ENCODE peak calls at places on chromosomes 1 and 21, in five cellular contexts. A is K562, F is H1, K is HCT116, S is GM12878. E is an unnamed sample.

GRCh38 chr1:237748192-237748591 is 142.5 kb downstream of the ZP4 start:
- DNase-seq in A (no peak), F (no peak), K (no peak), S (no peak), E (no peak)

GRCh38 chr1:215606564-215607168 is 39.6 kb downstream of the KCTD3 start:
- DNase-seq in A (peak), F (no peak), K (no peak), S (no peak), E (no peak)

GRCh38 chr1:119038363-119038762 is 50.2 kb upstream of the TBX15 start:
- DNase-seq in A (no peak), F (no peak), K (no peak), S (no peak), E (no peak)

GRCh38 chr1:192545781-192546521 is 29.6 kb upstream of the RGS1 start:
- DNase-seq in A (no peak), F (no peak), K (no peak), S (peak), E (no peak)

GRCh38 chr1:61377242-61377958 is 295.0 kb downstream of the NFIA start:
- DNase-seq in A (no peak), F (no peak), K (no peak), S (no peak), E (no peak)

GRCh38 chr21:44793269-44794030 is 8.2 kb downstream of the UBE2G2 start:
- DNase-seq in A (peak), F (peak), K (peak), S (no peak), E (no peak)

GRCh38 chr1:236851871-236852270 is 56.8 kb downstream of the MTR start:
- DNase-seq in A (no peak), F (no peak), K (no peak), S (no peak), E (no peak)

GRCh38 chr1:59367269-59368006 is 70.5 kb downstream of the FGGY start:
- DNase-seq in A (no peak), F (no peak), K (no peak), S (no peak), E (no peak)

GRCh38 chr1:55555971-55556370 is 340.8 kb upstream of the USP24 start:
- DNase-seq in A (no peak), F (no peak), K (no peak), S (no peak), E (no peak)

GRCh38 chr1:112762541-112763141 is 47.5 kb upstream of the PPM1J start:
- DNase-seq in A (no peak), F (no peak), K (no peak), S (no peak), E (no peak)

GRCh38 chr1:212754715-212755114 is 36.9 kb downstream of the NSL1 start:
- DNase-seq in A (no peak), F (no peak), K (no peak), S (no peak), E (no peak)

GRCh38 chr1:180896161-180896560 is 16.5 kb upstream of the KIAA1614 start:
- DNase-seq in A (no peak), F (peak), K (no peak), S (no peak), E (no peak)

GRCh38 chr1:47508900-47509488 is 71.2 kb downstream of the FOXD2 start:
- DNase-seq in A (no peak), F (no peak), K (no peak), S (no peak), E (no peak)
- H3K9ac ChIP-seq in A (no peak), F (no peak), K (no peak), S (no peak), E (peak)

DNA sequence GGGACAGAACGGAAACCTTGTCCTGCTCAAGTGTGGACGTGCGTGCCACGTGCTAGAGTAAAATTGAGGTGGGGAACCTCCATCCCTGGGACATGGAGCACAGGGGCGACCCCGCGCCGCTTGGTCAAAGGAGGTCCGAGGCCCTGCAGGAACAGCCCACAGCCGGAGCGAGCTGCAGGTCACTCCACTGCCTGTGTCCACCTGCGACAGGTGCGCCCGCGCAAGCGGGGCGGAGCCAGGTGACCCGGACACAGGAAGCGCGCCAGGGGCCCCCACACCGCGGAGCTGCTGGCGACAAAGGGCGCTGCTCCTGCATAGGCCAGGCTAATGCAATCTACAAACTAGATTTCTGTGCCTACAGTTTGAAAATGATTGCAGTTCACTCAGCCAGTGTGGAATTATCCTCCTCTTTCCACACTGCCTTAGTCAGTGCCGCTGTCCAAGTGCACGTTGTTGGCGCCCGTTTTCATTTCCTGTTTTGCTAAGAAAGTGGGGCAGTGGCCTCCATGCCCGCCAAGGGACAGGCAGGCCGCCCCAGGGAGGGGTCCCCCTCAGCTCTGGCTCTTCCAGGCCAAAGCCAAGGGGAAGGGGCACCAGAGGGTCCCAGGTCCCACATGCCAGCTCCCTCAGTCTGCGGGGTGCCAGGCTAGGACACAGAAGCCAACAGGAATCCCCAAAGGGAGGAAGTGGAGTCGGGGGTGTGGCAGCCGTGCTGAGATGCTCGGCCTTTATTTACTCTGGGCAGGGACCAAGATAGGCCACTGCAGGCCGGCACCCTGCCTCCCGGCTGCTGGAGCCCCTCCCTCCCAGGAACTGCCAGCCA is 4.3 kb upstream of the NADK start:
- DNase-seq in A (peak), F (peak), K (no peak), S (no peak), E (no peak)
- H3K4me3 ChIP-seq in A (peak), F (peak), K (no peak), S (peak), E (no peak)

GRCh38 chr1:228944991-228945390 is 209.7 kb downstream of the RHOU start:
- DNase-seq in A (no peak), F (no peak), K (no peak), S (no peak), E (no peak)
- TF ChIP-seq ZNF274 in A (no peak), F (no peak), K (no peak), S (no peak), E (no peak)

DNA sequence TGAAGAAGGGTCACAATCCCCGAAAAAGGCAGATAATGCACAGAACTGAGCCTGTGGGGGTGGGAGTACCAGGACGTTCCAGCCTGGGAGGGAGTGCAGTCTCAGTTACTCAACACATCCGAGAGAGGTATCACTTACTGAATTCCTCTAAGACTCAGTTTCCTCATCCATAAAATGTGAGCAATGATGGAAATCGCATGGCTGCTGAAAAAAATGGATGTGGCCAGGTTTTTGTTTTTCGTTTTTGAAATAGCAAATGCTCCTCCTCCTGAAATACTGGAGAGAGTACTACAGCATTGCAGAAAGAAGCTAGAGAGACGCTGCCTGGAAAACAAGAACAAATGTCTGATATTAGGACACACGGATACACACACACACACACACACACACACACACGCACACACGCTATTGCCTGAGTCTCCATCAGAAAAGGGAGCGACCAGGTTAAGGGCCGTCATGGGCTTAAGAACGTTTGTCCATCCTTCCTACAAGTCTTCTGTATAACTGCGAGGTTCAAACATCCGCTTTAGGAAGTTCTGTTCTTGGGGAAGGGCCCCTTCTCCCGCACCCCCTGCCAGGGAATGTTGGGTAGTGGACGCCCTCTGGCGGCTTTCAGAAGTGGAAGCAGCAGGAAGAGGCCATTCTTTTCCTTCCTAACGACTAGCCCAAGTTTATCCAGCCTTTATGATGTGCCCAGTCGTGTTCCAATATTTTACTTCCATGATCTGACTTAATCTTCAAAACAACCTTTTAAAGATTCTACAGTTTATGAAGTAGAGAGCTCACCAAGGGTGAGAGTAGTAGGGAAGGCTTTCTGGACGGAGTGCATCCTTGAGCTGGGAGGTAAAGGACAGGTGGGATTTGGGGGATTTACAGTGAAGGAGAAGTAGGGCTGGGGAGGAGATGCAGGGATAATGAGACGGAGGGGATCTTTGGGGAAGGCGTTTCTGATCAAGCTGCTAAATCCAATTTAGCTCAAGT is 699 bp upstream of the NES start:
- DNase-seq in A (peak), F (peak), K (no peak), S (no peak), E (no peak)
- H3K9ac ChIP-seq in A (peak), F (no peak), K (peak), S (no peak), E (peak)

GRCh38 chr1:224402472-224403035 is 32.0 kb downstream of the WDR26 start:
- DNase-seq in A (no peak), F (no peak), K (no peak), S (no peak), E (no peak)

GRCh38 chr1:224399887-224400286 is 34.7 kb downstream of the WDR26 start:
- DNase-seq in A (no peak), F (no peak), K (no peak), S (no peak), E (no peak)
- H3K4me3 ChIP-seq in A (no peak), F (no peak), K (no peak), S (no peak), E (no peak)

GRCh38 chr1:15289251-15289651 is 42.2 kb downstream of the FHAD1 start:
- DNase-seq in A (no peak), F (no peak), K (no peak), S (no peak), E (no peak)
- TF ChIP-seq ZNF274 in A (no peak), F (no peak), K (no peak), S (no peak), E (no peak)

GRCh38 chr1:42146127-42146915 is 6.9 kb upstream of the GUCA2B start:
- DNase-seq in A (no peak), F (peak), K (no peak), S (no peak), E (no peak)

GRCh38 chr1:42145190-42145716 is 8.0 kb upstream of the GUCA2B start:
- DNase-seq in A (no peak), F (peak), K (no peak), S (no peak), E (no peak)

GRCh38 chr1:42146916-42147320 is 6.3 kb upstream of the GUCA2B start:
- DNase-seq in A (peak), F (peak), K (peak), S (no peak), E (peak)

GRCh38 chr1:42144336-42145189 is 8.6 kb upstream of the GUCA2B start:
- DNase-seq in A (no peak), F (peak), K (no peak), S (no peak), E (no peak)

DNA sequence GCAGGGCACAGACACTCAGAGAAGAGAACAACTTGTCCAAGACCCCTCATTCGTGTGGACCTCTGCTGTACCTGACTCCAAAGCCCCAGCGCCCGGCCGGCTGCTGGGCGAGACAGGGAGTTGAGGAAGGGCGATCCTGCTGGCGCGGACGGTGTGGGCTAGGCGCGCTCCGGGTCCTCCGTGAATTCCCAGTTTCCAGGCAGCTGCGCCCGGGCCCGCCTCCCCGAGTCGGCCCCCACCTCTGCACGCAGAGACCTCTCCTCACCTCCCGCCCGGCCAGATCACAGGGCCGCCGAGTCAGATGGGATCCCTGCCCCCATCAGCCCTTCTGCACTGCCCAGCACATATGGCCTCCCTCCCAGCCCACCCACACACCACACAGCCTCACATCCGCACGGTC is 7.5 kb upstream of the GUCA2B start:
- DNase-seq in A (no peak), F (peak), K (no peak), S (no peak), E (no peak)
- H3K9ac ChIP-seq in A (no peak), F (no peak), K (no peak), S (no peak), E (no peak)

DNA sequence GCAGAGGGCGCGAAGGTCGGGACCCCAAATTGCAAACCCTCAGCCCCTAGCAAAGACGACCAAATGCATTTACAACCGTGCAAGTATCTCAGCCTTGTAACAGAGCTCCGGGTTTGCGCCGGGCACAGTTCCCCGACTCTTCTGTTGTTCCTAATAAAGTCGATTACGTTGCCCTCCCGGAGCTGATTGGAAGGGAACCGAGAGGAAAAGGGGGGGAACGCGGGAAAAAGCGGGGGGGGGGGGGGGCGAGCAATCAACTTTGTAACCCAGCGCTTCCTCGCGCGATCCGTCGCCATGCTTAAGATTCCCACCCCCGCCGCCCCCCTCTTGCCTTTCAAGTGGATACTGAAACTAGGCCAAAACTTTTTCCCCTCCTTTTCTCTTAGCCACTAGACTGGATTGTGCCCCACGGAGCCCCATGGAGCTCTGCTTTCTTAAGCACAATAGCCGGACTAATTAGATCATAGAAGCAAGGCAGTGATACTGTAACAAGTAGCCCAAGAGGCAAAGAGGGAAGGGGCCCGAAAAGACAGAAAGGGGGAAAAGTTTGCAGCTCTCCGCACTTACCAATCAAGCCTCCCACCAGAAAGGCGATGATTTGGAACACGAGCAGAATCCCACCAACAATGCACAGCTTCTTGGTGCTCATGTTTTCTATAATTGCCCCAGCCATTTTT is 558 bp downstream of the WLS start:
- DNase-seq in A (no peak), F (no peak), K (no peak), S (no peak), E (peak)
- H3K4me3 ChIP-seq in A (no peak), F (peak), K (peak), S (no peak), E (peak)

GRCh38 chr1:53616927-53617326 is 122.0 kb downstream of the GLIS1 start:
- DNase-seq in A (no peak), F (no peak), K (no peak), S (no peak), E (peak)

GRCh38 chr1:53617382-53618217 is 121.4 kb downstream of the GLIS1 start:
- DNase-seq in A (no peak), F (no peak), K (no peak), S (no peak), E (no peak)

GRCh38 chr1:53616511-53616910 is 122.5 kb downstream of the GLIS1 start:
- DNase-seq in A (no peak), F (no peak), K (no peak), S (no peak), E (no peak)

GRCh38 chr1:53614231-53615021 is 124.5 kb downstream of the GLIS1 start:
- DNase-seq in A (no peak), F (no peak), K (no peak), S (no peak), E (no peak)

GRCh38 chr1:53615101-53615500 is 123.9 kb downstream of the GLIS1 start:
- DNase-seq in A (no peak), F (no peak), K (no peak), S (no peak), E (no peak)
- TF ChIP-seq ZNF274 in A (no peak), F (no peak), K (no peak), S (no peak), E (no peak)

GRCh38 chr21:41368361-41369104 is 6.7 kb downstream of the MX2 start:
- DNase-seq in A (no peak), F (no peak), K (no peak), S (no peak), E (no peak)
- H3K9ac ChIP-seq in A (no peak), F (no peak), K (no peak), S (peak), E (peak)